ENCODE peak calls at places on chromosomes 3 and 15, in ten cellular contexts. One of them, this sample, is unnamed.
A peak's percentile ranks its signal among the peaks of the same experiment; 100 is the strongest.

GRCh38 chr3:156478931-156479330 is 76.0 kb downstream of the SSR3 start:
- DNase-seq in spleen: no peak
- DNase-seq in GM12891: no peak
- DNase-seq in endothelial cell of umbilical vein: no peak
- DNase-seq in GM23338: no peak
- DNase-seq in GM12878: no peak
- DNase-seq in prostate gland: no peak
- DNase-seq in SK-N-SH: no peak
- DNase-seq in suprapubic skin: no peak
- DNase-seq in GM12892: no peak
- DNase-seq in this sample: no peak

GRCh38 chr3:114539525-114539924 is 245.7 kb downstream of the TIGIT start:
- DNase-seq in spleen: no peak
- DNase-seq in GM12891: no peak
- DNase-seq in endothelial cell of umbilical vein: no peak
- DNase-seq in GM23338: no peak
- DNase-seq in GM12878: no peak
- DNase-seq in prostate gland: no peak
- DNase-seq in SK-N-SH: no peak
- DNase-seq in suprapubic skin: no peak
- DNase-seq in GM12892: no peak
- DNase-seq in this sample: no peak

GRCh38 chr3:134659391-134660045 is 8.7 kb upstream of the KY start:
- DNase-seq in spleen: no peak
- DNase-seq in GM12891: no peak
- DNase-seq in endothelial cell of umbilical vein: no peak
- DNase-seq in GM23338: no peak
- DNase-seq in GM12878: no peak
- DNase-seq in prostate gland: no peak
- DNase-seq in SK-N-SH: no peak
- DNase-seq in suprapubic skin: peak; percentile 47
- DNase-seq in GM12892: no peak
- DNase-seq in this sample: no peak

GRCh38 chr3:15359677-15360397 is 27.5 kb upstream of the SH3BP5 start:
- DNase-seq in spleen: no peak
- DNase-seq in GM12891: no peak
- DNase-seq in endothelial cell of umbilical vein: no peak
- DNase-seq in GM23338: no peak
- DNase-seq in GM12878: no peak
- DNase-seq in prostate gland: no peak
- DNase-seq in SK-N-SH: no peak
- DNase-seq in suprapubic skin: no peak
- DNase-seq in GM12892: no peak
- DNase-seq in this sample: no peak

GRCh38 chr15:28027714-28028076 is 71.4 kb downstream of the OCA2 start:
- DNase-seq in spleen: no peak
- DNase-seq in GM12891: no peak
- DNase-seq in endothelial cell of umbilical vein: no peak
- DNase-seq in GM23338: no peak
- DNase-seq in GM12878: no peak
- DNase-seq in prostate gland: no peak
- DNase-seq in SK-N-SH: no peak
- DNase-seq in suprapubic skin: no peak
- DNase-seq in GM12892: no peak
- DNase-seq in this sample: no peak

GRCh38 chr15:33008284-33009011 is 186.1 kb downstream of the FMN1 start:
- DNase-seq in spleen: no peak
- DNase-seq in GM12891: no peak
- DNase-seq in endothelial cell of umbilical vein: no peak
- DNase-seq in GM23338: no peak
- DNase-seq in GM12878: no peak
- DNase-seq in prostate gland: no peak
- DNase-seq in SK-N-SH: no peak
- DNase-seq in suprapubic skin: no peak
- DNase-seq in GM12892: no peak
- DNase-seq in this sample: no peak

GRCh38 chr15:72169921-72170611 is 27.5 kb downstream of the GRAMD2A start:
- DNase-seq in spleen: peak; percentile 20
- DNase-seq in GM12891: no peak
- DNase-seq in endothelial cell of umbilical vein: no peak
- DNase-seq in GM23338: no peak
- DNase-seq in GM12878: no peak
- DNase-seq in prostate gland: no peak
- DNase-seq in SK-N-SH: no peak
- DNase-seq in suprapubic skin: no peak
- DNase-seq in GM12892: no peak
- DNase-seq in this sample: peak; percentile 75

GRCh38 chr3:132800958-132801357 is 78.7 kb upstream of the NPHP3 start:
- DNase-seq in spleen: no peak
- DNase-seq in GM12891: no peak
- DNase-seq in endothelial cell of umbilical vein: peak; percentile 24
- DNase-seq in GM23338: no peak
- DNase-seq in GM12878: no peak
- DNase-seq in prostate gland: no peak
- DNase-seq in SK-N-SH: no peak
- DNase-seq in suprapubic skin: no peak
- DNase-seq in GM12892: no peak
- DNase-seq in this sample: no peak

GRCh38 chr3:56370991-56371775 is 97.1 kb downstream of the ERC2 start:
- DNase-seq in spleen: no peak
- DNase-seq in GM12891: no peak
- DNase-seq in endothelial cell of umbilical vein: no peak
- DNase-seq in GM23338: no peak
- DNase-seq in GM12878: no peak
- DNase-seq in prostate gland: no peak
- DNase-seq in SK-N-SH: no peak
- DNase-seq in suprapubic skin: no peak
- DNase-seq in GM12892: no peak
- DNase-seq in this sample: no peak

GRCh38 chr15:48250640-48251076 is 44.6 kb downstream of the SLC12A1 start:
- DNase-seq in spleen: no peak
- DNase-seq in GM12891: peak; percentile 22
- DNase-seq in endothelial cell of umbilical vein: peak; percentile 71
- DNase-seq in GM23338: peak; percentile 85
- DNase-seq in GM12878: peak; percentile 17
- DNase-seq in prostate gland: peak; percentile 25
- DNase-seq in SK-N-SH: peak; percentile 58
- DNase-seq in suprapubic skin: no peak
- DNase-seq in GM12892: no peak
- DNase-seq in this sample: peak; percentile 12

GRCh38 chr3:120705851-120706582 is 24.0 kb upstream of the HGD start:
- DNase-seq in spleen: no peak
- DNase-seq in GM12891: no peak
- DNase-seq in endothelial cell of umbilical vein: no peak
- DNase-seq in GM23338: no peak
- DNase-seq in GM12878: no peak
- DNase-seq in prostate gland: peak; percentile 44
- DNase-seq in SK-N-SH: no peak
- DNase-seq in suprapubic skin: no peak
- DNase-seq in GM12892: no peak
- DNase-seq in this sample: no peak

GRCh38 chr3:101676219-101676764 is 640 bp downstream of the ZBTB11 start:
- DNase-seq in spleen: peak; percentile 100
- DNase-seq in GM12891: peak; percentile 86
- DNase-seq in endothelial cell of umbilical vein: peak; percentile 95
- DNase-seq in GM23338: peak; percentile 98
- DNase-seq in GM12878: peak; percentile 66
- DNase-seq in prostate gland: peak; percentile 92
- DNase-seq in SK-N-SH: peak; percentile 97
- DNase-seq in suprapubic skin: peak; percentile 96
- DNase-seq in GM12892: peak; percentile 86
- DNase-seq in this sample: peak; percentile 96

GRCh38 chr3:24715171-24715792 is 220.6 kb upstream of the THRB start:
- DNase-seq in spleen: no peak
- DNase-seq in GM12891: no peak
- DNase-seq in endothelial cell of umbilical vein: no peak
- DNase-seq in GM23338: no peak
- DNase-seq in GM12878: no peak
- DNase-seq in prostate gland: no peak
- DNase-seq in SK-N-SH: no peak
- DNase-seq in suprapubic skin: no peak
- DNase-seq in GM12892: no peak
- DNase-seq in this sample: no peak

GRCh38 chr15:79329186-79329611 is 18.3 kb downstream of the TMED3 start:
- DNase-seq in spleen: no peak
- DNase-seq in GM12891: no peak
- DNase-seq in endothelial cell of umbilical vein: peak; percentile 84
- DNase-seq in GM23338: no peak
- DNase-seq in GM12878: no peak
- DNase-seq in prostate gland: no peak
- DNase-seq in SK-N-SH: no peak
- DNase-seq in suprapubic skin: no peak
- DNase-seq in GM12892: no peak
- DNase-seq in this sample: no peak

DNA sequence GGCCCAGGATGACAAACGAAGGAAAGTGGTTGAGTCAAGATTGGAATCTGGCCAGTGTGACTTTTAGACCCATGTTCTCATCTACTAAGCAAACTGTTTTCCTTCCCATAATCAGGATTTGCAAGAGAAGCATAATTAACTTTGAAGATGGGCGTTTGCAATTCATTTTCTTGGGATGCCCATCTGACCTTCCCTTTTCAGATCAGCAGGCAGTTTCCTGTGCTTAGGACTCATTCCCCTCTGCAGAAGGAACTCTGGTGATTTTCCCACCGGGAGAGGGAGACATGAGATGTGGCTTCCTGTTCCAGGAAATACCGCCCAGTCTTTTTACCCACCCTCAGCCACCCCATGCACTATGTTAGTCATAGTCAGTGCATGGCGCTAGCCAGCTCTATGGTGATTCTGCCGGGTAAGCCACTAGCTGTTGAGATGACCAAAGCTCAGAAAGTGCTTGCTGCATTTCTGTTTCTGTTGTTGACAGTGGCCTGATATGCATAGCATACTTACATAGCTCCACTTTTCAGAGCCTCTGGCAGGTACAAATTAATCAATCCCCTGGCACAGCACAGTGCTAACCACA is 129.4 kb downstream of the VGLL4 start:
- DNase-seq in spleen: no peak
- DNase-seq in GM12891: no peak
- DNase-seq in endothelial cell of umbilical vein: peak; percentile 96
- DNase-seq in GM23338: no peak
- DNase-seq in GM12878: no peak
- DNase-seq in prostate gland: no peak
- DNase-seq in SK-N-SH: no peak
- DNase-seq in suprapubic skin: no peak
- DNase-seq in GM12892: no peak
- DNase-seq in this sample: no peak
- TF ChIP-seq POLR2AphosphoS5 in spleen: no peak
- TF ChIP-seq POLR2AphosphoS5 in GM12891: no peak
- TF ChIP-seq POLR2AphosphoS5 in endothelial cell of umbilical vein: peak; percentile 81
- TF ChIP-seq POLR2AphosphoS5 in GM23338: no peak
- TF ChIP-seq POLR2AphosphoS5 in GM12878: no peak
- TF ChIP-seq POLR2AphosphoS5 in prostate gland: peak; percentile 9
- TF ChIP-seq POLR2AphosphoS5 in SK-N-SH: no peak
- TF ChIP-seq POLR2AphosphoS5 in suprapubic skin: peak; percentile 27
- TF ChIP-seq POLR2AphosphoS5 in GM12892: no peak
- TF ChIP-seq POLR2AphosphoS5 in this sample: no peak

DNA sequence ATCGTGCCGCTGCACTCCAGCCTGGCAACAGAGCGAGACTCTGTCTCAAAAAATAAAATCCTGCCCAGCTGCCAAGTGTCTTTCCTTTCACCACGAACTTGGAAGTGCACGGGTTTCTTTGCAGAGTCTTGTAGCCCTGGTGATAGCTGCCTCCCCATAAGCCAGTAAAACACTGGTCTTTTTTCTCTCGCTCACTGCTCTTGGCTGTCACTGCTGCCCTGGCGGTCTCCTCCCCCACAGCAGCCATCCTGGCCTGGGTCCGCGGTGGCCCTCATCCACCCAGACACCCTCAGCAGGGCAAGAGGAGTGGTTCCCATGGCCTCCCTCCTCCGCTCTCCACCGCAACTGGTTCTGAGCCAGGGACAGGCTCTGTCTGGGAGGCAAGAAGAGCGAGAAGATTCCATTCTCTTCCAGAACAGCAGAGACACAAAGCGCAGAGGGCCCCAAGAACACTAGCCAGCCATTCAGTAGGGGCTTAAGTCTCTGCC is 44.4 kb downstream of the KLHL25 start:
- DNase-seq in spleen: no peak
- DNase-seq in GM12891: no peak
- DNase-seq in endothelial cell of umbilical vein: no peak
- DNase-seq in GM23338: peak; percentile 28
- DNase-seq in GM12878: no peak
- DNase-seq in prostate gland: peak; percentile 48
- DNase-seq in SK-N-SH: no peak
- DNase-seq in suprapubic skin: no peak
- DNase-seq in GM12892: no peak
- DNase-seq in this sample: peak; percentile 33
- TF ChIP-seq POLR2AphosphoS5 in spleen: peak; percentile 81
- TF ChIP-seq POLR2AphosphoS5 in GM12891: no peak
- TF ChIP-seq POLR2AphosphoS5 in endothelial cell of umbilical vein: no peak
- TF ChIP-seq POLR2AphosphoS5 in GM23338: no peak
- TF ChIP-seq POLR2AphosphoS5 in GM12878: no peak
- TF ChIP-seq POLR2AphosphoS5 in prostate gland: peak; percentile 60
- TF ChIP-seq POLR2AphosphoS5 in SK-N-SH: no peak
- TF ChIP-seq POLR2AphosphoS5 in suprapubic skin: no peak
- TF ChIP-seq POLR2AphosphoS5 in GM12892: peak; percentile 4
- TF ChIP-seq POLR2AphosphoS5 in this sample: no peak

GRCh38 chr15:90362936-90363212 is 10.8 kb downstream of the ZNF774 start:
- DNase-seq in spleen: no peak
- DNase-seq in GM12891: no peak
- DNase-seq in endothelial cell of umbilical vein: peak; percentile 53
- DNase-seq in GM23338: no peak
- DNase-seq in GM12878: no peak
- DNase-seq in prostate gland: no peak
- DNase-seq in SK-N-SH: no peak
- DNase-seq in suprapubic skin: no peak
- DNase-seq in GM12892: no peak
- DNase-seq in this sample: no peak
- TF ChIP-seq POLR2AphosphoS5 in spleen: no peak
- TF ChIP-seq POLR2AphosphoS5 in GM12891: no peak
- TF ChIP-seq POLR2AphosphoS5 in endothelial cell of umbilical vein: no peak
- TF ChIP-seq POLR2AphosphoS5 in GM23338: no peak
- TF ChIP-seq POLR2AphosphoS5 in GM12878: no peak
- TF ChIP-seq POLR2AphosphoS5 in prostate gland: no peak
- TF ChIP-seq POLR2AphosphoS5 in SK-N-SH: no peak
- TF ChIP-seq POLR2AphosphoS5 in suprapubic skin: peak; percentile 9
- TF ChIP-seq POLR2AphosphoS5 in GM12892: no peak
- TF ChIP-seq POLR2AphosphoS5 in this sample: no peak

DNA sequence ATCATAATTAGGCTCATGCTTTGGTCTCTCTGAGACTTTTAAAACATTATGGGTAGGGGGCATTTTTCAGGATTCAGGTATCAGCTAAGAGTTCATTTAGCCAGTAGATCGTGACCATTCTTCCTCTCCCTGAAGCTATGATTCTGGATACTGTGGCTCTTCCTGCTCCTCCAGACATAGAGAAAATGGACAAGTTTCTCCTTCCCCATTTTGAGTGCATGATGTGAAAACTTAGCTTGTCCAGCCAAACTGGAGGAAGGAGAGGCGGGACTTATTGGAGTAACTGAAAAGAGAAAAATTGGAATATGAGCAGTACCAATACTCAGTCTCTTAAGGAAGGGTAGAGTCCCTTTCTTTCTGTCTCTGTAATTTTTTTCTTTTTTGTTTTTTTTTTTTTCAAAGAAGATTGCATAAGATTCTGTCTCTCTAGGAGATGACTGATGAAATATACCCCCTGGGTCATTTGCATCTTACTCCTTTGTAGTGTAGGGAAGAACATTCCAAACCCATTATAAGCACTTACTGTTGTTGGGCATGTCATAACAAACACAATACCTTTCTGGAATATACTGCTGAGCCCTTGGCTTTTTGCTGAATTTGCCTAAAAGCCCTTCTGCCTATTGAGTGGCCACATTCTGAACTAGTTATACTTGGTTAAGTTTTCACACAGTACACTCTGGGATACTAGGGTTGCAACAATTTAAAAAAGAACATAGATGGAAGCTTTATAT is 498.1 kb upstream of the TPRG1 start:
- DNase-seq in spleen: no peak
- DNase-seq in GM12891: no peak
- DNase-seq in endothelial cell of umbilical vein: no peak
- DNase-seq in GM23338: peak; percentile 32
- DNase-seq in GM12878: no peak
- DNase-seq in prostate gland: no peak
- DNase-seq in SK-N-SH: no peak
- DNase-seq in suprapubic skin: no peak
- DNase-seq in GM12892: no peak
- DNase-seq in this sample: no peak
- TF ChIP-seq POLR2AphosphoS5 in spleen: no peak
- TF ChIP-seq POLR2AphosphoS5 in GM12891: no peak
- TF ChIP-seq POLR2AphosphoS5 in endothelial cell of umbilical vein: no peak
- TF ChIP-seq POLR2AphosphoS5 in GM23338: no peak
- TF ChIP-seq POLR2AphosphoS5 in GM12878: no peak
- TF ChIP-seq POLR2AphosphoS5 in prostate gland: no peak
- TF ChIP-seq POLR2AphosphoS5 in SK-N-SH: no peak
- TF ChIP-seq POLR2AphosphoS5 in suprapubic skin: no peak
- TF ChIP-seq POLR2AphosphoS5 in GM12892: no peak
- TF ChIP-seq POLR2AphosphoS5 in this sample: no peak

This sample was measured in transverse colon.